ENCODE peak calls at places on chromosome 19, in eight cellular contexts. O is NCI-H187 treated with DMSO at 0.1 percent for 48 hours; D is left ventricle myocardium inferior; G is activated T-helper 1 cell treated with anti-CD3 and anti-CD28 coated beads, Interleukin-12 subunit alpha, Interleukin-12 subunit beta, Interleukin-2, Interleukin-4 antibody, amounts not matched to agents 30 ng/mL and 10 ng/mL and 1 ng/mL, durations not matched to agents 14 hours and 24 hours and 36 hours; B is OCI-LY7; X is fibroblast of mammary gland; Q is activated CD4-positive, alpha-beta memory T cell treated with anti-CD3 and anti-CD28 coated beads, Interleukin-2, amount 10 ng/mL, durations not matched to agents 7 days and 5 days; W is DMS153. K is an unnamed sample.

GRCh38 chr19:50959731-50960500 is 7.1 kb upstream of the KLK5 start:
- DNase-seq in O (no peak), G (no peak), Q (no peak), W (no peak), D (no peak), B (no peak), X (peak; percentile 13), K (no peak)

GRCh38 chr19:7980168-7980567 is 25.3 kb downstream of the ELAVL1 start:
- DNase-seq in O (no peak), X (no peak), G (no peak), Q (no peak), B (no peak), D (no peak), W (no peak), K (no peak)

GRCh38 chr19:17109962-17110598 is 34.5 kb downstream of the MYO9B start:
- DNase-seq in W (no peak), X (no peak), G (peak; percentile 6), O (no peak), D (peak; percentile 64), B (no peak), Q (no peak), K (no peak)

GRCh38 chr19:45515807-45516401 is 8.6 kb downstream of the VASP start:
- DNase-seq in W (no peak), B (no peak), X (no peak), G (no peak), O (no peak), D (no peak), Q (no peak), K (no peak)

GRCh38 chr19:48511321-48511731 is 309 bp downstream of the LMTK3 start:
- DNase-seq in G (no peak), Q (peak; percentile 30), B (no peak), W (no peak), X (no peak), D (no peak), O (no peak), K (no peak)

GRCh38 chr19:30222428-30222873 is 149.7 kb upstream of the ZNF536 start:
- DNase-seq in G (no peak), B (no peak), W (no peak), D (no peak), Q (no peak), X (no peak), O (no peak), K (no peak)

GRCh38 chr19:2164020-2164988 is 571 bp downstream of the DOT1L start:
- DNase-seq in D (no peak), B (peak; percentile 61), O (no peak), X (no peak), G (no peak), Q (peak; percentile 44), W (no peak), K (peak; percentile 72)

GRCh38 chr19:5128251-5128931 is 159.5 kb downstream of the KDM4B start:
- DNase-seq in D (peak; percentile 68), O (no peak), W (no peak), Q (no peak), X (peak; percentile 39), G (no peak), B (no peak), K (no peak)

GRCh38 chr19:51572908-51573307 is 1.8 kb downstream of the ZNF175 start:
- DNase-seq in Q (no peak), O (no peak), B (no peak), D (no peak), W (no peak), G (no peak), X (peak; percentile 90), K (no peak)

GRCh38 chr19:8305798-8306197 is 2.4 kb downstream of the CD320 start:
- DNase-seq in O (no peak), W (no peak), Q (no peak), X (no peak), G (no peak), B (no peak), D (no peak), K (no peak)

GRCh38 chr19:15431396-15432017 is 12.7 kb upstream of the AKAP8L start:
- DNase-seq in X (no peak), W (no peak), Q (no peak), G (no peak), D (no peak), O (no peak), B (no peak), K (no peak)

GRCh38 chr19:10724573-10725071 is 6.7 kb downstream of the DNM2 start:
- DNase-seq in B (no peak), G (no peak), D (no peak), Q (no peak), X (peak; percentile 60), W (no peak), O (no peak), K (no peak)

GRCh38 chr19:3459322-3459881 is 20.9 kb downstream of the SMIM24 start:
- DNase-seq in B (no peak), W (no peak), Q (no peak), X (peak; percentile 93), D (peak; percentile 91), G (no peak), O (no peak), K (no peak)

GRCh38 chr19:47518139-47518538 is 3.3 kb upstream of the NAPA start:
- DNase-seq in O (no peak), Q (peak; percentile 65), D (no peak), G (peak; percentile 35), X (no peak), B (peak; percentile 97), W (no peak), K (no peak)

K was measured in NCI-H1092 treated with DMSO at 0.1 percent for 48 hours.